ENCODE peak calls at places on chromosomes 6 and 20, in ten cellular contexts. U is coronary artery, B is omental fat pad, Z is nephron progenitor cell, T is IMR-90, R is HFF-Myc, M is colonic mucosa, V is transverse colon, O is foreskin fibroblast, L is heart right ventricle. C is an unnamed sample.

GRCh38 chr6:125888989-125889656 is 67.4 kb upstream of the HINT3 start:
- DNase-seq in U (no peak), B (no peak), Z (no peak), T (peak), R (no peak), M (no peak), V (no peak), O (peak), L (no peak), C (no peak)

GRCh38 chr6:431504-431903 is 40.0 kb downstream of the IRF4 start:
- DNase-seq in U (peak), B (no peak), Z (no peak), T (no peak), R (no peak), M (no peak), V (no peak), O (no peak), L (no peak), C (no peak)

GRCh38 chr20:25669826-25670422 is 26.7 kb downstream of the ZNF337 start:
- DNase-seq in U (no peak), B (no peak), Z (no peak), T (peak), R (no peak), M (no peak), V (no peak), O (peak), L (no peak), C (no peak)

GRCh38 chr6:113182370-113183141 is 674.6 kb upstream of the MARCKS start:
- DNase-seq in U (no peak), B (no peak), Z (no peak), T (peak), R (peak), M (no peak), V (no peak), O (peak), L (no peak), C (no peak)

GRCh38 chr6:33578588-33579011 is 1.5 kb downstream of the BAK1 start:
- DNase-seq in U (no peak), B (no peak), Z (no peak), T (no peak), R (no peak), M (peak), V (peak), O (no peak), L (no peak), C (no peak)

GRCh38 chr6:107816818-107817217 is 7.3 kb downstream of the SCML4 start:
- DNase-seq in U (no peak), B (no peak), Z (no peak), T (no peak), R (no peak), M (peak), V (no peak), O (no peak), L (no peak), C (no peak)

GRCh38 chr6:46184114-46184513 is 13.3 kb upstream of the ENPP5 start:
- DNase-seq in U (no peak), B (no peak), Z (no peak), T (peak), R (peak), M (no peak), V (no peak), O (peak), L (no peak), C (no peak)

GRCh38 chr20:10131612-10132345 is 86.9 kb upstream of the SNAP25 start:
- DNase-seq in U (no peak), B (no peak), Z (peak), T (peak), R (peak), M (no peak), V (peak), O (peak), L (peak), C (no peak)

GRCh38 chr6:44451803-44452690 is 64.5 kb downstream of the CDC5L start:
- DNase-seq in U (no peak), B (no peak), Z (no peak), T (no peak), R (no peak), M (no peak), V (no peak), O (peak), L (no peak), C (no peak)

GRCh38 chr20:42027746-42028268 is 409.6 kb upstream of the CHD6 start:
- DNase-seq in U (no peak), B (no peak), Z (no peak), T (no peak), R (no peak), M (no peak), V (no peak), O (no peak), L (no peak), C (no peak)

GRCh38 chr6:139820191-139820590 is 445.7 kb upstream of the CITED2 start:
- DNase-seq in U (no peak), B (no peak), Z (no peak), T (peak), R (peak), M (no peak), V (no peak), O (peak), L (no peak), C (no peak)

GRCh38 chr6:48744948-48745347 is 634.0 kb upstream of the PTCHD4 start:
- DNase-seq in U (no peak), B (no peak), Z (no peak), T (peak), R (no peak), M (no peak), V (no peak), O (peak), L (no peak), C (no peak)

GRCh38 chr20:1685304-1686052 is 27.9 kb upstream of the SIRPG start:
- DNase-seq in U (no peak), B (no peak), Z (no peak), T (no peak), R (no peak), M (no peak), V (no peak), O (no peak), L (no peak), C (no peak)

GRCh38 chr6:20173833-20174796 is 38.2 kb downstream of the MBOAT1 start:
- DNase-seq in U (no peak), B (no peak), Z (no peak), T (no peak), R (no peak), M (no peak), V (no peak), O (no peak), L (no peak), C (no peak)

GRCh38 chr6:37323568-37323967 is 30.2 kb upstream of the RNF8 start:
- DNase-seq in U (no peak), B (no peak), Z (no peak), T (peak), R (no peak), M (no peak), V (no peak), O (peak), L (no peak), C (no peak)

GRCh38 chr6:76771076-76771634 is 692.1 kb downstream of the HTR1B start:
- DNase-seq in U (no peak), B (no peak), Z (no peak), T (no peak), R (no peak), M (no peak), V (no peak), O (no peak), L (peak), C (no peak)

GRCh38 chr6:27837636-27838512 is 74.3 kb downstream of the OR2B2 start:
- DNase-seq in U (peak), B (no peak), Z (peak), T (peak), R (peak), M (peak), V (peak), O (peak), L (peak), C (peak)

GRCh38 chr6:24719125-24719931 is at the start of gene C6orf62:
- DNase-seq in U (no peak), B (no peak), Z (peak), T (peak), R (no peak), M (peak), V (peak), O (peak), L (peak), C (no peak)

GRCh38 chr20:53739799-53740785 is 146.5 kb upstream of the ZNF217 start:
- DNase-seq in U (no peak), B (no peak), Z (no peak), T (peak), R (no peak), M (no peak), V (no peak), O (no peak), L (no peak), C (no peak)

GRCh38 chr6:30891816-30892553 is 7.7 kb downstream of the DDR1 start:
- DNase-seq in U (peak), B (no peak), Z (no peak), T (no peak), R (no peak), M (no peak), V (no peak), O (no peak), L (no peak), C (peak)

GRCh38 chr6:30891450-30891723 is 7.1 kb downstream of the DDR1 start:
- DNase-seq in U (no peak), B (no peak), Z (no peak), T (no peak), R (no peak), M (no peak), V (no peak), O (no peak), L (no peak), C (no peak)

GRCh38 chr6:30894381-30894780 is 10.1 kb downstream of the DDR1 start:
- DNase-seq in U (no peak), B (no peak), Z (no peak), T (no peak), R (no peak), M (no peak), V (no peak), O (no peak), L (no peak), C (no peak)

GRCh38 chr6:30893666-30894065 is 9.3 kb downstream of the DDR1 start:
- DNase-seq in U (no peak), B (no peak), Z (no peak), T (no peak), R (no peak), M (no peak), V (no peak), O (no peak), L (no peak), C (no peak)

DNA sequence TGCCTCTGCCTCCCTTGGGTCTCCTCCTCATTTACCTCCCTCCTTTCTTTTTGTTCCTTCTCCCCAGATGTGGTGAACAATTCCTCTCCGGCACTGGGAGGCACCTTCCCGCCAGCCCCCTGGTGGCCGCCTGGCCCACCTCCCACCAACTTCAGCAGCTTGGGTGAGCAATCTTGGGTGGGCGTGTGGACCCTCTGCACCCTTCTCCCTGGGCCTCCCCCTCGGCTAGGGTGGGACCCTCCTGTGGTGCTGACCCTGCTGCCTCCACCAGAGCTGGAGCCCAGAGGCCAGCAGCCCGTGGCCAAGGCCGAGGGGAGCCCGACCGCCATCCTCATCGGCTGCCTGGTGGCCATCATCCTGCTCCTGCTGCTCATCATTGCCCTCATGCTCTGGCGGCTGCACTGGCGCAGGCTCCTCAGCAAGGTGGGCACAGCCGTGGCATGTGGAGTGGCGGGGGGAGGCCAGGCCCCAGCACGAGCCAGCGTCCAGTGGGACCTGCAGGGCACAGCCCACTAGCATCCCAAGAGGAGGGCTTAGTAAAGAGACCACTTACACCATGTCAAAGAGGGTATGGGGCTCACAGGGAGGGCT is 8.8 kb downstream of the DDR1 start:
- DNase-seq in U (no peak), B (no peak), Z (no peak), T (no peak), R (no peak), M (no peak), V (no peak), O (no peak), L (no peak), C (no peak)
- TF ChIP-seq CTCF in U (no peak), B (no peak), Z (no peak), T (peak), R (peak), M (no peak), V (no peak), O (no peak), L (no peak), C (no peak)

GRCh38 chr20:37786043-37786442 is 92.2 kb downstream of the CTNNBL1 start:
- DNase-seq in U (no peak), B (no peak), Z (no peak), T (no peak), R (no peak), M (no peak), V (no peak), O (no peak), L (no peak), C (no peak)

GRCh38 chr20:37777012-37777411 is 83.2 kb downstream of the CTNNBL1 start:
- DNase-seq in U (no peak), B (no peak), Z (no peak), T (no peak), R (no peak), M (no peak), V (no peak), O (no peak), L (no peak), C (no peak)

GRCh38 chr20:37776049-37776448 is 82.2 kb downstream of the CTNNBL1 start:
- DNase-seq in U (no peak), B (no peak), Z (no peak), T (no peak), R (no peak), M (no peak), V (no peak), O (no peak), L (no peak), C (no peak)

GRCh38 chr20:37777556-37777955 is 83.7 kb downstream of the CTNNBL1 start:
- DNase-seq in U (no peak), B (no peak), Z (no peak), T (peak), R (peak), M (no peak), V (no peak), O (peak), L (no peak), C (no peak)

GRCh38 chr20:37781626-37782025 is 87.8 kb downstream of the CTNNBL1 start:
- DNase-seq in U (no peak), B (no peak), Z (no peak), T (peak), R (no peak), M (no peak), V (no peak), O (peak), L (no peak), C (no peak)
- TF ChIP-seq CTCF in U (no peak), B (no peak), Z (no peak), T (no peak), R (no peak), M (no peak), V (no peak), O (no peak), L (no peak), C (no peak)

GRCh38 chr20:56513807-56514150 is 10.8 kb upstream of the FAM209A start:
- DNase-seq in U (no peak), B (no peak), Z (peak), T (no peak), R (no peak), M (no peak), V (no peak), O (no peak), L (no peak), C (no peak)

GRCh38 chr20:56517641-56518040 is 6.9 kb upstream of the FAM209A start:
- DNase-seq in U (no peak), B (no peak), Z (no peak), T (no peak), R (no peak), M (no peak), V (no peak), O (no peak), L (no peak), C (no peak)

GRCh38 chr20:56516631-56517030 is 7.9 kb upstream of the FAM209A start:
- DNase-seq in U (no peak), B (no peak), Z (no peak), T (no peak), R (no peak), M (no peak), V (no peak), O (no peak), L (no peak), C (no peak)

GRCh38 chr20:56517211-56517610 is 7.3 kb upstream of the FAM209A start:
- DNase-seq in U (no peak), B (no peak), Z (no peak), T (no peak), R (no peak), M (no peak), V (no peak), O (no peak), L (no peak), C (peak)

DNA sequence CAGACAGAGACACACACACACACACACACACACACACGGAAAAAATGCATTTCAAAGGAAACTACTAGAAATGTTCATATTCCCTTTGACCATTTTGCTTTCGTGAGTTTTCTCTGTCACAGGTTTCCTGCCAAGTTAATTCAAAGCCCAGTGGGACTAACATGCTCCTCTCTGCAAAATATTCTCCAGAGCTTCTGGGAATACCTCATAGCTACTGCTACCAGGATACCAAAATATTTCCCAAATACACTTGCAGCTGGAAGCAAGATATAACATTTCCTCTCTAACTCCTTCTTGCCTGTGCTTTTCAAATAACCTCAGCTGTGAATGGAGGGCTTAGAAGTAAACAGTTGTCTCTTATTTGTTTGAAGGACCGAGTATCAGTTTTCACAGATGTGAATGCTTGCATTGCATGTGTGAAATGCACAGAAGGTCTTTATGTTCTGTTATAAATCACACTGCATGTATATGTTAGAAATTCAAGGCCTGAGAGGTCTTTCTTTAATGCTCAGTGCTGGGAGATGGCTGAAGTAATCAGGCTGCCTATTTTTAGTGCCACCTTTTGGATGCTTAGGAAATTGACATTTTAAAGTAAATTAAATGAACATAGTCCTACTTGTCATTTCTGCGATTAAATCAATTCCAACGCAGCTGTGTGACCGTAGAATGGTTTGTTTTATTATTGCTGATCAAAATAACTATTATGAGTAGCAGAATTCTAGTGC is 8.7 kb upstream of the FAM209A start:
- DNase-seq in U (no peak), B (no peak), Z (no peak), T (peak), R (no peak), M (no peak), V (no peak), O (peak), L (peak), C (no peak)
- TF ChIP-seq CTCF in U (no peak), B (no peak), Z (no peak), T (peak), R (no peak), M (no peak), V (no peak), O (peak), L (peak), C (no peak)

DNA sequence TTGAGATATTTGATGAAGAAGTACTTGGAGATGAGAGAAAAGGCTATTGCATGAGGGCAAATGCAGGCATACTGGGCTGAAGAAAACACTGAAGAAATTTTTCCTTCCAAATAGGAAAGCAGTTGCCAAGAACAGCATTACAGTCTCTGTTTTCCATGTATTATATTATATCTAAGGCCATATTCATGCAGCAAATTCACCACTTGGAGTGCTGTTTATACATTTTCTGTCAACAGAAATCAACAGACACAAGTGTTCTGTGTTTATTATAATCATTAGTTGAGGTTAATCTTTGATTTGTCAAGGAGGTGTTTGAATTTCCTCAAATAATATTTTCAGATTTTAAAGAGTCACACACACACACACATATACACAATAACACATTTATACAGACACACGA is 268.8 kb upstream of the PLCB4 start:
- DNase-seq in U (no peak), B (no peak), Z (no peak), T (no peak), R (no peak), M (no peak), V (no peak), O (no peak), L (no peak), C (no peak)
- TF ChIP-seq CTCF in U (no peak), B (no peak), Z (no peak), T (no peak), R (peak), M (no peak), V (no peak), O (no peak), L (no peak), C (no peak)

GRCh38 chr20:33693741-33694645 is 7.8 kb upstream of the E2F1 start:
- DNase-seq in U (peak), B (no peak), Z (no peak), T (no peak), R (no peak), M (peak), V (no peak), O (no peak), L (no peak), C (no peak)
- TF ChIP-seq CTCF in U (no peak), B (no peak), Z (no peak), T (no peak), R (no peak), M (no peak), V (no peak), O (no peak), L (no peak), C (no peak)

GRCh38 chr20:18258126-18258860 is 30.0 kb upstream of the ZNF133 start:
- DNase-seq in U (no peak), B (no peak), Z (no peak), T (no peak), R (no peak), M (no peak), V (no peak), O (peak), L (no peak), C (no peak)
- TF ChIP-seq CTCF in U (no peak), B (no peak), Z (no peak), T (no peak), R (peak), M (no peak), V (no peak), O (no peak), L (no peak), C (no peak)

GRCh38 chr20:52473171-52473570 is 281.6 kb upstream of the ZFP64 start:
- DNase-seq in U (no peak), B (no peak), Z (peak), T (no peak), R (no peak), M (no peak), V (no peak), O (no peak), L (no peak), C (no peak)

GRCh38 chr20:52470561-52470960 is 279.0 kb upstream of the ZFP64 start:
- DNase-seq in U (no peak), B (no peak), Z (no peak), T (no peak), R (no peak), M (no peak), V (no peak), O (no peak), L (no peak), C (no peak)

GRCh38 chr20:52469143-52469542 is 277.6 kb upstream of the ZFP64 start:
- DNase-seq in U (no peak), B (no peak), Z (no peak), T (no peak), R (no peak), M (no peak), V (no peak), O (no peak), L (no peak), C (no peak)
- TF ChIP-seq CTCF in U (no peak), B (no peak), Z (no peak), T (peak), R (no peak), M (no peak), V (no peak), O (no peak), L (no peak), C (no peak)

C was measured in ascending aorta.